ENCODE peak calls at places on chromosomes 1 and 21, in five cellular contexts. C, Y, M, J and H are unnamed samples.

GRCh38 chr1:14140800-14141526 is 441.0 kb downstream of the PRDM2 start:
- DNase-seq in M (no peak), Y (no peak), C (peak), J (no peak), H (peak)

GRCh38 chr1:224489585-224490365 is 55.2 kb upstream of the WDR26 start:
- DNase-seq in Y (no peak), J (no peak), M (no peak), C (no peak), H (no peak)

GRCh38 chr1:21764615-21765423 is 18.1 kb downstream of the USP48 start:
- DNase-seq in J (no peak), Y (peak), C (peak), M (no peak), H (peak)

GRCh38 chr1:37307907-37308570 is 166.3 kb upstream of the ZC3H12A start:
- DNase-seq in C (no peak), Y (no peak), M (no peak), J (no peak), H (no peak)

GRCh38 chr1:198788561-198789064 is 149.8 kb downstream of the PTPRC start:
- DNase-seq in M (no peak), C (peak), Y (peak), J (no peak), H (no peak)

GRCh38 chr1:59124166-59124565 is 172.7 kb upstream of the FGGY start:
- DNase-seq in Y (no peak), M (no peak), C (peak), J (no peak), H (peak)

GRCh38 chr1:90711696-90712095 is 5.4 kb downstream of the BARHL2 start:
- DNase-seq in M (no peak), C (no peak), Y (no peak), J (no peak), H (no peak)

GRCh38 chr1:215599418-215599817 is 32.3 kb downstream of the KCTD3 start:
- DNase-seq in Y (no peak), C (peak), M (no peak), J (no peak), H (peak)

GRCh38 chr1:207049974-207050391 is 1.0 kb downstream of the YOD1 start:
- DNase-seq in J (no peak), Y (peak), C (peak), M (peak), H (peak)

GRCh38 chr1:186872356-186872755 is 43.6 kb downstream of the PLA2G4A start:
- DNase-seq in J (no peak), M (no peak), C (no peak), Y (peak), H (no peak)

GRCh38 chr21:38830667-38831525 is 25.2 kb downstream of the ETS2 start:
- DNase-seq in M (peak), Y (no peak), J (no peak), C (no peak), H (no peak)

GRCh38 chr1:111275079-111275478 is 15.6 kb upstream of the CHIA start:
- DNase-seq in M (peak), Y (no peak), C (peak), J (no peak), H (peak)

GRCh38 chr1:151458936-151459330 is 361 bp downstream of the POGZ start:
- DNase-seq in C (peak), Y (peak), M (peak), J (peak), H (peak)

GRCh38 chr1:158177705-158178450 is 2.8 kb upstream of the CD1D start:
- DNase-seq in J (peak), Y (peak), C (peak), M (peak), H (no peak)

GRCh38 chr1:16076003-16076870 is 2.8 kb upstream of the FAM131C start:
- DNase-seq in J (no peak), Y (no peak), M (no peak), C (peak), H (peak)

GRCh38 chr1:206719169-206719839 is 34.6 kb downstream of the MAPKAPK2 start:
- DNase-seq in C (no peak), J (no peak), Y (no peak), M (no peak), H (no peak)

GRCh38 chr1:234107416-234108021 is 203.0 kb downstream of the SLC35F3 start:
- DNase-seq in J (no peak), M (no peak), C (no peak), Y (no peak), H (no peak)

GRCh38 chr1:91795601-91796389 is 90.2 kb downstream of the TGFBR3 start:
- DNase-seq in Y (no peak), J (no peak), M (no peak), C (peak), H (no peak)

GRCh38 chr1:90834354-90835171 is 117.5 kb upstream of the BARHL2 start:
- DNase-seq in M (no peak), J (no peak), C (peak), Y (peak), H (no peak)

GRCh38 chr1:38662141-38662540 is 197.4 kb downstream of the RRAGC start:
- DNase-seq in Y (no peak), M (no peak), C (no peak), J (no peak), H (no peak)

GRCh38 chr1:243501002-243501401 is 245.2 kb downstream of the SDCCAG8 start:
- DNase-seq in C (peak), M (no peak), Y (no peak), J (no peak), H (peak)

GRCh38 chr1:228283043-228283371 is 75.2 kb downstream of the OBSCN start:
- DNase-seq in Y (no peak), J (no peak), M (no peak), C (no peak), H (no peak)

GRCh38 chr1:172041689-172042088 is 200.4 kb downstream of the DNM3 start:
- DNase-seq in C (peak), M (no peak), Y (no peak), J (no peak), H (peak)

GRCh38 chr1:67827688-67828087 is 5.6 kb downstream of the GNG12 start:
- DNase-seq in C (no peak), J (no peak), M (no peak), Y (no peak), H (no peak)

GRCh38 chr1:204344665-204345064 is 15.1 kb downstream of the PLEKHA6 start:
- DNase-seq in Y (no peak), J (no peak), M (no peak), C (no peak), H (peak)

GRCh38 chr1:183845681-183846080 is 40.8 kb downstream of the RGL1 start:
- DNase-seq in J (no peak), C (peak), Y (no peak), M (no peak), H (no peak)

GRCh38 chr1:92276082-92276481 is 22.7 kb downstream of the GLMN start:
- DNase-seq in J (no peak), C (no peak), Y (no peak), M (no peak), H (no peak)

GRCh38 chr1:209063816-209064664 is 519.5 kb upstream of the CAMK1G start:
- DNase-seq in M (no peak), C (no peak), Y (no peak), J (no peak), H (no peak)

GRCh38 chr1:19872190-19872589 is 10.0 kb upstream of the OTUD3 start:
- DNase-seq in J (no peak), C (no peak), Y (no peak), M (peak), H (peak)

GRCh38 chr1:210294991-210295773 is 33.5 kb upstream of the HHAT start:
- DNase-seq in Y (peak), C (peak), J (no peak), M (no peak), H (no peak)

GRCh38 chr1:198495635-198496034 is 44.8 kb downstream of the ATP6V1G3 start:
- DNase-seq in Y (peak), M (no peak), C (peak), J (no peak), H (no peak)

GRCh38 chr1:150406483-150406882 is 42.5 kb downstream of the RPRD2 start:
- DNase-seq in J (no peak), Y (no peak), C (peak), M (no peak), H (no peak)

GRCh38 chr21:25572895-25573310 is 34.4 kb downstream of the MRPL39 start:
- DNase-seq in Y (no peak), M (no peak), J (no peak), C (peak), H (no peak)

GRCh38 chr1:25037174-25038074 is 107.3 kb upstream of the RUNX3 start:
- DNase-seq in M (peak), Y (peak), J (no peak), C (peak), H (peak)
- TF ChIP-seq CTCF in M (peak), Y (peak), J (peak), C (peak), H (peak)

DNA sequence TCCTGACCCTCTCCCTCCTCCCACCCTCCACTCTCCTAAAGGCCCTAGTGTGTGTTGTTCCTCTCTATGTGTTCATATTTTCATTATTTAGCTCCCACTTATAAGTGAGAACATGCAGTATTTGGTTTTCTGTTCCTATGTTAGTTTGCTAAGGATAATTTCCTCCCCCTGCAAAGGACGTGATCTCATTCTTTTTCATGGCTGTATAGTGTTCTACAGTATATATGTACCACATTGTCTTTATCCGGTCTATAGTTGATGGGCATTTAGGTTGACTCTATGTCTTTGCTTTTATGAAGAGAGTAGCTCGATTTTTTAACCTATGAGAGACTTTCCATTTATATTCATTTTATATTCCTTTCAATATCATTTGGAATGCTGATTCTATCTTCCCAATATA is 7.9 kb upstream of the PTBP2 start:
- DNase-seq in Y (no peak), J (no peak), C (no peak), M (no peak), H (no peak)
- TF ChIP-seq CTCF in Y (no peak), J (no peak), C (no peak), M (no peak), H (no peak)

GRCh38 chr1:53430779-53431178 is 28.4 kb upstream of the DMRTB1 start:
- DNase-seq in J (no peak), Y (peak), M (no peak), C (no peak), H (no peak)

GRCh38 chr1:53431244-53431643 is 28.0 kb upstream of the DMRTB1 start:
- DNase-seq in Y (no peak), J (no peak), C (no peak), M (no peak), H (no peak)

GRCh38 chr1:53431725-53432306 is 27.4 kb upstream of the DMRTB1 start:
- DNase-seq in Y (no peak), C (no peak), M (no peak), J (no peak), H (no peak)

GRCh38 chr1:53435151-53435550 is 24.0 kb upstream of the DMRTB1 start:
- DNase-seq in Y (no peak), J (no peak), C (no peak), M (no peak), H (no peak)

DNA sequence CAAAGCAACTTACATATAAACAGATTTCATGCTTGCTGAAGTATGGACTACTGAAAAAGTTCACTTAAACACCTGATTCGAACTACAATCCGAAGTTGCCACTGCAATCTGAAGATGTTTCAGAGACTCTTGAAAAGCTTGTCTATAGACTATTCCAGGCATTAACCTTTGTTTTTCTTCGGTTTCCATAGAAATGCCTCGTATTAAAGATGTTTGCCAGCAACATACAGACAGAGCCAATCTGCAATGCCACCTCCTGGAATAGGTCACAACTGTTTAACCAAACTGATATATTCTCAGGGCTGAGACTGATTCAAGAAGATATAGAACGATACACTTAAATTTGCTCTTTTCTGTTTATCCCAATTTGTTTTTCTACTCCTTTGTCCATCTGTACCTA is 28.9 kb upstream of the DMRTB1 start:
- DNase-seq in J (no peak), C (no peak), M (no peak), Y (no peak), H (no peak)
- TF ChIP-seq CTCF in J (no peak), C (no peak), M (no peak), Y (no peak), H (no peak)

GRCh38 chr1:212930986-212931678 is 19.2 kb upstream of the VASH2 start:
- DNase-seq in C (no peak), M (no peak), Y (no peak), J (no peak), H (no peak)
- TF ChIP-seq CTCF in C (no peak), M (no peak), Y (no peak), J (no peak), H (no peak)

GRCh38 chr1:182405578-182405977 is 5.1 kb upstream of the TEDDM1 start:
- DNase-seq in C (no peak), Y (no peak), M (no peak), J (no peak), H (no peak)

GRCh38 chr1:182407724-182408123 is 7.3 kb upstream of the TEDDM1 start:
- DNase-seq in J (no peak), C (no peak), M (no peak), Y (no peak), H (no peak)

GRCh38 chr1:182406006-182406405 is 5.5 kb upstream of the TEDDM1 start:
- DNase-seq in Y (no peak), M (no peak), C (no peak), J (no peak), H (no peak)

GRCh38 chr1:182408435-182409070 is 8.1 kb upstream of the TEDDM1 start:
- DNase-seq in C (no peak), M (peak), Y (no peak), J (no peak), H (no peak)

DNA sequence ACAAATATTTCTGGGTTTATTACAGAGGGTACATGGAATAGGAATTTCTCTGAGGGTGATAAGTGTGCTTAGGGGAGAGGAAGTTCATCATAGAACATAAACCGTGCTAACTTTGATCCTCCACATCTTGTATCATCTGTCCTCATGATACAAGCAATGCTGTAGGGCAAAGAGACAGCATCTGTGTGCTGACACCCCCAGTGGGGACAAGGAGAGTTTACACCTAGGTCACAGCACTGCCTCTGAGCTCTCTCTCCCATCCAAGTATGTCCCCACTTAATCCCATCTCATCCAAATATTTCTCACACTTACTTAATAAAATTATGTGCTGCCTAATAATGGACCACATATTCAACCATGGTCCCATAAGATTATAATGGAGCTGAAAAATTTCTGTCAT is 4.3 kb upstream of the TEDDM1 start:
- DNase-seq in C (no peak), J (no peak), Y (no peak), M (no peak), H (no peak)
- TF ChIP-seq CTCF in C (no peak), J (no peak), Y (peak), M (no peak), H (no peak)